ENCODE peak calls at places on chromosomes 2 and 18, in eight cellular contexts. One of them, this sample, is unnamed.

GRCh38 chr2:34320056-34320455 is 721.0 kb upstream of the FAM98A start:
- DNase-seq in IMR-90: no peak
- DNase-seq in stomach: no peak
- DNase-seq in ovary: no peak
- DNase-seq in cardiac muscle cell: no peak
- DNase-seq in prostate gland: no peak
- DNase-seq in tibial artery: no peak
- DNase-seq in right lobe of liver: no peak
- DNase-seq in this sample: no peak

GRCh38 chr2:112623913-112624777 is 21.6 kb upstream of the SLC20A1 start:
- DNase-seq in tibial artery: peak; percentile 48
- DNase-seq in cardiac muscle cell: no peak
- DNase-seq in right lobe of liver: no peak
- DNase-seq in IMR-90: peak; percentile 87
- DNase-seq in prostate gland: no peak
- DNase-seq in stomach: peak; percentile 63
- DNase-seq in ovary: no peak
- DNase-seq in this sample: peak; percentile 50

GRCh38 chr2:122737429-122738077 is 982.1 kb downstream of the TSN start:
- DNase-seq in cardiac muscle cell: no peak
- DNase-seq in right lobe of liver: no peak
- DNase-seq in prostate gland: no peak
- DNase-seq in tibial artery: no peak
- DNase-seq in stomach: no peak
- DNase-seq in IMR-90: no peak
- DNase-seq in ovary: no peak
- DNase-seq in this sample: no peak

GRCh38 chr18:35127201-35127600 is 86.0 kb downstream of the MAPRE2 start:
- DNase-seq in ovary: no peak
- DNase-seq in prostate gland: no peak
- DNase-seq in tibial artery: no peak
- DNase-seq in stomach: no peak
- DNase-seq in right lobe of liver: no peak
- DNase-seq in cardiac muscle cell: no peak
- DNase-seq in IMR-90: peak; percentile 8
- DNase-seq in this sample: no peak

GRCh38 chr2:18345848-18346247 is 214.6 kb downstream of the RDH14 start:
- DNase-seq in IMR-90: peak; percentile 72
- DNase-seq in ovary: no peak
- DNase-seq in cardiac muscle cell: peak; percentile 28
- DNase-seq in tibial artery: no peak
- DNase-seq in stomach: peak; percentile 57
- DNase-seq in right lobe of liver: peak; percentile 17
- DNase-seq in prostate gland: peak; percentile 32
- DNase-seq in this sample: no peak

GRCh38 chr18:3848316-3848715 is 398.3 kb downstream of the TGIF1 start:
- DNase-seq in tibial artery: no peak
- DNase-seq in cardiac muscle cell: no peak
- DNase-seq in prostate gland: no peak
- DNase-seq in stomach: no peak
- DNase-seq in ovary: no peak
- DNase-seq in IMR-90: peak; percentile 3
- DNase-seq in right lobe of liver: no peak
- DNase-seq in this sample: no peak

GRCh38 chr2:129050116-129050515 is 731.4 kb upstream of the HS6ST1 start:
- DNase-seq in cardiac muscle cell: no peak
- DNase-seq in IMR-90: no peak
- DNase-seq in prostate gland: no peak
- DNase-seq in tibial artery: no peak
- DNase-seq in ovary: no peak
- DNase-seq in right lobe of liver: no peak
- DNase-seq in stomach: no peak
- DNase-seq in this sample: no peak

GRCh38 chr2:20353597-20353996 is 3.0 kb upstream of the PUM2 start:
- DNase-seq in right lobe of liver: no peak
- DNase-seq in IMR-90: no peak
- DNase-seq in prostate gland: peak; percentile 60
- DNase-seq in cardiac muscle cell: peak; percentile 6
- DNase-seq in tibial artery: no peak
- DNase-seq in stomach: no peak
- DNase-seq in ovary: no peak
- DNase-seq in this sample: no peak

GRCh38 chr2:154670083-154670482 is 28.4 kb upstream of the KCNJ3 start:
- DNase-seq in cardiac muscle cell: no peak
- DNase-seq in tibial artery: no peak
- DNase-seq in prostate gland: no peak
- DNase-seq in stomach: no peak
- DNase-seq in right lobe of liver: no peak
- DNase-seq in ovary: no peak
- DNase-seq in IMR-90: no peak
- DNase-seq in this sample: no peak

GRCh38 chr2:196750977-196751631 is 48.4 kb downstream of the GTF3C3 start:
- DNase-seq in ovary: peak; percentile 17
- DNase-seq in cardiac muscle cell: peak; percentile 63
- DNase-seq in tibial artery: peak; percentile 63
- DNase-seq in IMR-90: peak; percentile 61
- DNase-seq in stomach: peak; percentile 59
- DNase-seq in right lobe of liver: peak; percentile 26
- DNase-seq in prostate gland: peak; percentile 16
- DNase-seq in this sample: peak; percentile 50

GRCh38 chr18:32284284-32284683 is 94.4 kb downstream of the MEP1B start:
- DNase-seq in stomach: no peak
- DNase-seq in tibial artery: no peak
- DNase-seq in IMR-90: peak; percentile 19
- DNase-seq in prostate gland: no peak
- DNase-seq in ovary: no peak
- DNase-seq in right lobe of liver: no peak
- DNase-seq in cardiac muscle cell: no peak
- DNase-seq in this sample: no peak

GRCh38 chr2:223956267-223956666 is 996 bp upstream of the MRPL44 start:
- DNase-seq in ovary: no peak
- DNase-seq in IMR-90: no peak
- DNase-seq in right lobe of liver: no peak
- DNase-seq in prostate gland: peak; percentile 15
- DNase-seq in cardiac muscle cell: no peak
- DNase-seq in stomach: no peak
- DNase-seq in tibial artery: no peak
- DNase-seq in this sample: no peak

GRCh38 chr2:12180046-12180445 is 433.6 kb downstream of the LPIN1 start:
- DNase-seq in IMR-90: no peak
- DNase-seq in cardiac muscle cell: no peak
- DNase-seq in stomach: no peak
- DNase-seq in tibial artery: no peak
- DNase-seq in ovary: no peak
- DNase-seq in right lobe of liver: no peak
- DNase-seq in prostate gland: no peak
- DNase-seq in this sample: no peak

GRCh38 chr2:236657215-236657614 is 87.6 kb downstream of the ACKR3 start:
- DNase-seq in stomach: no peak
- DNase-seq in ovary: no peak
- DNase-seq in IMR-90: no peak
- DNase-seq in tibial artery: peak; percentile 13
- DNase-seq in right lobe of liver: no peak
- DNase-seq in cardiac muscle cell: no peak
- DNase-seq in prostate gland: no peak
- DNase-seq in this sample: no peak

GRCh38 chr2:42132066-42132965 is 36.8 kb upstream of the EML4 start:
- DNase-seq in stomach: no peak
- DNase-seq in cardiac muscle cell: no peak
- DNase-seq in right lobe of liver: no peak
- DNase-seq in tibial artery: no peak
- DNase-seq in IMR-90: peak; percentile 92
- DNase-seq in prostate gland: no peak
- DNase-seq in ovary: no peak
- DNase-seq in this sample: no peak

GRCh38 chr2:177190941-177191340 is 21.7 kb upstream of the HNRNPA3 start:
- DNase-seq in ovary: no peak
- DNase-seq in right lobe of liver: no peak
- DNase-seq in stomach: no peak
- DNase-seq in tibial artery: no peak
- DNase-seq in IMR-90: no peak
- DNase-seq in prostate gland: no peak
- DNase-seq in cardiac muscle cell: no peak
- DNase-seq in this sample: no peak

GRCh38 chr2:50953021-50953420 is 78.9 kb downstream of the NRXN1 start:
- DNase-seq in cardiac muscle cell: no peak
- DNase-seq in tibial artery: no peak
- DNase-seq in stomach: no peak
- DNase-seq in IMR-90: peak; percentile 68
- DNase-seq in prostate gland: no peak
- DNase-seq in ovary: no peak
- DNase-seq in right lobe of liver: no peak
- DNase-seq in this sample: no peak

GRCh38 chr2:171958475-171958874 is 36.2 kb downstream of the HAT1 start:
- DNase-seq in IMR-90: peak; percentile 85
- DNase-seq in stomach: no peak
- DNase-seq in right lobe of liver: no peak
- DNase-seq in ovary: no peak
- DNase-seq in prostate gland: no peak
- DNase-seq in cardiac muscle cell: no peak
- DNase-seq in tibial artery: no peak
- DNase-seq in this sample: no peak

GRCh38 chr2:85703329-85703728 is 9.2 kb downstream of the GNLY start:
- DNase-seq in ovary: no peak
- DNase-seq in stomach: no peak
- DNase-seq in cardiac muscle cell: no peak
- DNase-seq in IMR-90: no peak
- DNase-seq in prostate gland: no peak
- DNase-seq in right lobe of liver: no peak
- DNase-seq in tibial artery: no peak
- DNase-seq in this sample: no peak

GRCh38 chr18:22682720-22683119 is 250.4 kb upstream of the RBBP8 start:
- DNase-seq in stomach: no peak
- DNase-seq in IMR-90: no peak
- DNase-seq in ovary: no peak
- DNase-seq in cardiac muscle cell: no peak
- DNase-seq in right lobe of liver: no peak
- DNase-seq in prostate gland: no peak
- DNase-seq in tibial artery: no peak
- DNase-seq in this sample: no peak

GRCh38 chr18:22683196-22683676 is 249.9 kb upstream of the RBBP8 start:
- DNase-seq in tibial artery: peak; percentile 28
- DNase-seq in ovary: peak; percentile 80
- DNase-seq in cardiac muscle cell: no peak
- DNase-seq in prostate gland: peak; percentile 27
- DNase-seq in IMR-90: peak; percentile 93
- DNase-seq in stomach: peak; percentile 91
- DNase-seq in right lobe of liver: peak; percentile 83
- DNase-seq in this sample: peak; percentile 29

GRCh38 chr18:22684268-22684667 is 248.9 kb upstream of the RBBP8 start:
- DNase-seq in tibial artery: no peak
- DNase-seq in IMR-90: no peak
- DNase-seq in prostate gland: no peak
- DNase-seq in stomach: no peak
- DNase-seq in cardiac muscle cell: no peak
- DNase-seq in right lobe of liver: no peak
- DNase-seq in ovary: no peak
- DNase-seq in this sample: no peak

GRCh38 chr18:22681912-22682311 is 251.2 kb upstream of the RBBP8 start:
- DNase-seq in tibial artery: no peak
- DNase-seq in cardiac muscle cell: peak; percentile 31
- DNase-seq in prostate gland: no peak
- DNase-seq in ovary: no peak
- DNase-seq in IMR-90: peak; percentile 28
- DNase-seq in right lobe of liver: no peak
- DNase-seq in stomach: no peak
- DNase-seq in this sample: no peak

GRCh38 chr18:22683786-22684185 is 249.3 kb upstream of the RBBP8 start:
- DNase-seq in cardiac muscle cell: no peak
- DNase-seq in right lobe of liver: no peak
- DNase-seq in IMR-90: no peak
- DNase-seq in stomach: no peak
- DNase-seq in tibial artery: no peak
- DNase-seq in ovary: no peak
- DNase-seq in prostate gland: no peak
- DNase-seq in this sample: no peak
- H3K27ac ChIP-seq in cardiac muscle cell: no peak overlapping the region
- H3K27ac ChIP-seq in right lobe of liver: peak overlapping the region; percentile 87
- H3K27ac ChIP-seq in IMR-90: no peak overlapping the region
- H3K27ac ChIP-seq in stomach: peak overlapping the region; percentile 79
- H3K27ac ChIP-seq in tibial artery: no peak overlapping the region
- H3K27ac ChIP-seq in ovary: no peak overlapping the region
- H3K27ac ChIP-seq in prostate gland: no peak overlapping the region
- H3K27ac ChIP-seq in this sample: no peak overlapping the region

DNA sequence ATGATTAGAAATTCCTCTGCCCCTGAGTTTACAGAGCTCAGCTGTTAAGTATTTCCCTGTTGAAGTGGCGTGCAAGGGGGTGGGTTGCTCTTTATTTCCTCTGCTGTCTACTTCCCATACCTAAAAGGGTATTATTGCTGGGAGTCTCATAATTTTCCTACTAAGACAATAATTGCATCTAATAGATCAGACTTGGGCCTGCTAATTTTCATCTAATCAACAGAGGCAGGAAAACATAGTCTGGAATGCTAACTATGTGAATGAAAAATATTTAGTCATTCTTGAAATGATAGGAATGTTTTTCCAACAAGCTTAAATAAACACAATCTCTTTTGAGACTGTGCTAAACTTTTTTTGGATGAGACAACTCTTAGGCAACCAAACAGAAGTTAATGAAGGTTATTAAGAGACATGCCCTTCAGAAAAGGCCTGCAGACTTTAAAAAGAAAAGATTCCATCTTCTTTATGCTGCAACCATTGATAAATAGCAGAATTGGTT is 111.4 kb downstream of the FEZ2 start:
- DNase-seq in right lobe of liver: no peak
- DNase-seq in tibial artery: no peak
- DNase-seq in prostate gland: no peak
- DNase-seq in stomach: no peak
- DNase-seq in IMR-90: peak; percentile 82
- DNase-seq in cardiac muscle cell: peak; percentile 23
- DNase-seq in ovary: no peak
- DNase-seq in this sample: no peak
- H3K4me1 ChIP-seq in right lobe of liver: no peaks in the 10 kb centered on the region
- H3K4me1 ChIP-seq in tibial artery: peaks cover 79% of the 10 kb centered on the region
- H3K4me1 ChIP-seq in prostate gland: peaks cover 5% of the 10 kb centered on the region
- H3K4me1 ChIP-seq in stomach: peaks cover 49% of the 10 kb centered on the region
- H3K4me1 ChIP-seq in IMR-90: peaks cover 44% of the 10 kb centered on the region
- H3K4me1 ChIP-seq in cardiac muscle cell: peaks cover 9% of the 10 kb centered on the region
- H3K4me1 ChIP-seq in ovary: peaks cover 8% of the 10 kb centered on the region
- H3K4me1 ChIP-seq in this sample: peaks cover 81% of the 10 kb centered on the region

GRCh38 chr2:9993490-9994165 is 42.1 kb downstream of the GRHL1 start:
- DNase-seq in prostate gland: no peak
- DNase-seq in right lobe of liver: no peak
- DNase-seq in stomach: no peak
- DNase-seq in tibial artery: peak; percentile 30
- DNase-seq in cardiac muscle cell: no peak
- DNase-seq in ovary: no peak
- DNase-seq in IMR-90: no peak
- DNase-seq in this sample: no peak
- TF ChIP-seq CTCF in prostate gland: no peak
- TF ChIP-seq CTCF in right lobe of liver: no peak
- TF ChIP-seq CTCF in stomach: no peak
- TF ChIP-seq CTCF in tibial artery: no peak
- TF ChIP-seq CTCF in cardiac muscle cell: no peak
- TF ChIP-seq CTCF in ovary: no peak
- TF ChIP-seq CTCF in IMR-90: peak; percentile 5
- TF ChIP-seq CTCF in this sample: peak; percentile 6

DNA sequence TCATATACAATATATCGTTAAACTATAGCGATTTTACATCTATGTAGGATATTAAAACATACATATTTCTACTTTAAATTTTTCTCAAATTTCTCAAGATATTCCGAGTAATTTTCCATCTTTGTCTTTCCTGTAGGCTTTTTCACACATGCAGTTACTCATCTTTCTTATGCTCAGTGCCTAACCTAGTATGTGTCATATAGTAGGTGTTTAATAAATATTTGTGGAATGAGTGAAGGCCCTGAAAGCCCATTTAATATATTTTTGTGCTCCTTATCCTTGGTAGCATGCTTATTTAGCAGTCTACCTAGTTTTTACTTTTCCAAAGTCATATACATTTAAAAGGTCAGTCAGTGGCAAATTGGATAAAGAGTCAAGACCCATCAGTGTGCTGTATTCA is 67.3 kb downstream of the ITGB6 start:
- DNase-seq in right lobe of liver: no peak
- DNase-seq in IMR-90: no peak
- DNase-seq in prostate gland: no peak
- DNase-seq in stomach: no peak
- DNase-seq in ovary: no peak
- DNase-seq in cardiac muscle cell: no peak
- DNase-seq in tibial artery: no peak
- DNase-seq in this sample: no peak
- H3K27ac ChIP-seq in right lobe of liver: no peak overlapping the region
- H3K27ac ChIP-seq in IMR-90: no peak overlapping the region
- H3K27ac ChIP-seq in prostate gland: no peak overlapping the region
- H3K27ac ChIP-seq in stomach: no peak overlapping the region
- H3K27ac ChIP-seq in ovary: no peak overlapping the region
- H3K27ac ChIP-seq in cardiac muscle cell: no peak overlapping the region
- H3K27ac ChIP-seq in tibial artery: no peak overlapping the region
- H3K27ac ChIP-seq in this sample: no peak overlapping the region